ENCODE peak calls at places on chromosomes 2 and 18, in nine cellular contexts. U is hippocampal formation; G is GM13976; S is CD4-positive, alpha-beta T cell; B is NCI-H1105 treated with DMSO at 0.1 percent for 48 hours; I is NCI-H1092 treated with DMSO at 0.1 percent for 48 hours; V is T47D; W is fibroblast of lung; F is GM12865. N is an unnamed sample.

GRCh38 chr2:70143314-70144150 is 47.3 kb downstream of the C2orf42 start:
- DNase-seq in U (no peak), I (no peak), S (peak), V (peak), B (no peak), G (no peak), W (peak), F (peak), N (no peak)

GRCh38 chr2:112623913-112624777 is 21.6 kb upstream of the SLC20A1 start:
- DNase-seq in V (no peak), S (peak), U (no peak), G (peak), F (peak), I (no peak), B (no peak), W (peak), N (no peak)

GRCh38 chr18:68478246-68478645 is 236.7 kb downstream of the TMX3 start:
- DNase-seq in F (peak), G (no peak), S (no peak), U (no peak), V (no peak), W (no peak), I (no peak), B (no peak), N (no peak)

GRCh38 chr2:127695491-127696472 is 5.5 kb upstream of the SFT2D3 start:
- DNase-seq in F (peak), G (peak), W (peak), S (no peak), B (no peak), I (no peak), U (no peak), V (no peak), N (peak)

GRCh38 chr2:188199716-188200128 is 92.0 kb upstream of the GULP1 start:
- DNase-seq in I (no peak), V (no peak), W (peak), F (no peak), G (no peak), S (no peak), U (no peak), B (no peak), N (no peak)

GRCh38 chr2:17104454-17104853 is 413.8 kb downstream of the RAD51AP2 start:
- DNase-seq in U (no peak), I (no peak), W (peak), G (no peak), S (no peak), F (peak), V (no peak), B (no peak), N (no peak)

GRCh38 chr2:86512922-86513321 is 50.3 kb downstream of the CHMP3 start:
- DNase-seq in F (no peak), W (no peak), S (no peak), B (no peak), I (no peak), U (no peak), G (no peak), V (no peak), N (no peak)

GRCh38 chr2:21078296-21078695 is 34.4 kb upstream of the APOB start:
- DNase-seq in W (no peak), V (no peak), G (no peak), S (no peak), I (no peak), F (no peak), U (no peak), B (no peak), N (no peak)

GRCh38 chr2:17754773-17755425 is 961 bp downstream of the GEN1 start:
- DNase-seq in G (no peak), S (no peak), B (no peak), F (peak), V (no peak), W (peak), I (no peak), U (no peak), N (no peak)

GRCh38 chr2:29446852-29447251 is 331.6 kb downstream of the CLIP4 start:
- DNase-seq in G (no peak), U (no peak), W (peak), S (no peak), V (no peak), I (no peak), B (no peak), F (no peak), N (no peak)

GRCh38 chr2:231571810-231572209 is 20.9 kb upstream of the TEX44 start:
- DNase-seq in U (no peak), V (no peak), G (no peak), F (no peak), W (no peak), B (no peak), I (no peak), S (no peak), N (no peak)